ENCODE peak calls at places on chromosomes 12 and 14, in nine cellular contexts. K is pancreas, H is esophagus squamous epithelium, F is Panc1, W is body of pancreas, Y is GM12864, Z is lower lobe of right lung, S is A549, L is cardiac fibroblast. O is an unnamed sample.

GRCh38 chr12:20646239-20646827 is 48.8 kb upstream of the SLCO1C1 start:
- DNase-seq in F (no peak), L (peak), Y (no peak), Z (no peak), K (no peak), S (peak), W (no peak), H (no peak), O (peak)

GRCh38 chr12:20196767-20197166 is 171.6 kb upstream of the PDE3A start:
- DNase-seq in Z (no peak), Y (no peak), H (no peak), W (no peak), K (no peak), S (no peak), L (no peak), F (no peak), O (no peak)

GRCh38 chr12:12331244-12331771 is 18.7 kb downstream of the MANSC1 start:
- DNase-seq in S (no peak), K (no peak), F (no peak), Z (no peak), Y (no peak), L (no peak), W (no peak), H (no peak), O (no peak)

GRCh38 chr12:10779103-10779502 is 23.3 kb downstream of the TAS2R7 start:
- DNase-seq in S (no peak), L (no peak), H (no peak), Z (no peak), F (no peak), Y (no peak), K (no peak), W (no peak), O (no peak)

GRCh38 chr12:1592444-1593231 is 1.7 kb downstream of the FBXL14 start:
- DNase-seq in Z (peak), H (no peak), W (no peak), K (peak), F (no peak), L (peak), S (no peak), Y (no peak), O (peak)

GRCh38 chr14:99274346-99275221 is 2.6 kb upstream of the BCL11B start:
- DNase-seq in K (peak), W (peak), H (no peak), Y (no peak), F (no peak), Z (no peak), S (peak), L (peak), O (peak)

GRCh38 chr12:82862069-82862841 is 175.5 kb downstream of the TMTC2 start:
- DNase-seq in Z (no peak), S (no peak), Y (no peak), H (no peak), W (no peak), F (no peak), L (peak), K (no peak), O (no peak)

GRCh38 chr14:96162741-96163140 is 41.9 kb upstream of the BDKRB2 start:
- DNase-seq in S (no peak), H (no peak), Z (no peak), F (no peak), K (no peak), Y (no peak), W (no peak), L (peak), O (no peak)

GRCh38 chr12:110116623-110117022 is 7.5 kb upstream of the IFT81 start:
- DNase-seq in S (no peak), Z (no peak), K (no peak), L (no peak), H (no peak), W (no peak), F (no peak), Y (no peak), O (no peak)

GRCh38 chr14:92328664-92329255 is 5.8 kb downstream of the SLC24A4 start:
- DNase-seq in K (no peak), L (no peak), W (no peak), Z (no peak), Y (no peak), F (no peak), H (no peak), S (no peak), O (no peak)

GRCh38 chr12:48280572-48280971 is 70.1 kb downstream of the ZNF641 start:
- DNase-seq in W (no peak), H (no peak), Y (no peak), Z (no peak), S (no peak), K (no peak), L (no peak), F (no peak), O (no peak)
- H3K4me3 ChIP-seq in W (no peak), H (no peak), Y (no peak), Z (no peak), S (no peak), K (no peak), L (no peak), F (no peak), O (no peak)

GRCh38 chr14:79076428-79076827 is 906.3 kb downstream of the NRXN3 start:
- DNase-seq in L (no peak), S (no peak), W (no peak), Y (no peak), F (no peak), Z (no peak), H (no peak), K (no peak), O (no peak)

GRCh38 chr14:79080040-79080439 is 909.9 kb downstream of the NRXN3 start:
- DNase-seq in H (no peak), Z (no peak), W (no peak), K (no peak), S (no peak), Y (no peak), F (no peak), L (no peak), O (no peak)

GRCh38 chr14:79077096-79077495 is 906.9 kb downstream of the NRXN3 start:
- DNase-seq in Z (no peak), L (no peak), H (no peak), S (no peak), W (peak), F (no peak), Y (no peak), K (no peak), O (no peak)

GRCh38 chr14:79074501-79074900 is 904.3 kb downstream of the NRXN3 start:
- DNase-seq in H (no peak), K (no peak), F (no peak), Y (no peak), S (no peak), Z (no peak), L (no peak), W (no peak), O (no peak)
- TF ChIP-seq CTCF in H (no peak), K (no peak), F (no peak), Y (no peak), S (no peak), Z (no peak), L (no peak), W (no peak), O (no peak)

GRCh38 chr12:48890657-48891418 is 25.2 kb upstream of the RND1 start:
- DNase-seq in F (peak), Z (peak), H (no peak), L (peak), K (peak), W (peak), S (peak), Y (no peak), O (peak)
- H3K4me3 ChIP-seq in F (peak), Z (peak), H (no peak), L (peak), K (no peak), W (no peak), S (peak), Y (no peak), O (no peak)

GRCh38 chr12:50102186-50102585 is 1.6 kb upstream of the GPD1 start:
- DNase-seq in K (no peak), Z (no peak), F (no peak), L (no peak), W (no peak), Y (no peak), H (no peak), S (no peak), O (no peak)

GRCh38 chr12:50100561-50100960 is 3.2 kb upstream of the GPD1 start:
- DNase-seq in F (no peak), H (no peak), Z (no peak), S (no peak), L (no peak), W (no peak), K (no peak), Y (no peak), O (no peak)

GRCh38 chr12:50103351-50103750 is 457 bp upstream of the GPD1 start:
- DNase-seq in S (no peak), Y (no peak), L (no peak), H (no peak), K (no peak), W (no peak), Z (no peak), F (no peak), O (no peak)

GRCh38 chr12:50102648-50103309 is 1.0 kb upstream of the GPD1 start:
- DNase-seq in H (no peak), F (no peak), K (no peak), L (no peak), Y (no peak), W (no peak), Z (peak), S (no peak), O (peak)

DNA sequence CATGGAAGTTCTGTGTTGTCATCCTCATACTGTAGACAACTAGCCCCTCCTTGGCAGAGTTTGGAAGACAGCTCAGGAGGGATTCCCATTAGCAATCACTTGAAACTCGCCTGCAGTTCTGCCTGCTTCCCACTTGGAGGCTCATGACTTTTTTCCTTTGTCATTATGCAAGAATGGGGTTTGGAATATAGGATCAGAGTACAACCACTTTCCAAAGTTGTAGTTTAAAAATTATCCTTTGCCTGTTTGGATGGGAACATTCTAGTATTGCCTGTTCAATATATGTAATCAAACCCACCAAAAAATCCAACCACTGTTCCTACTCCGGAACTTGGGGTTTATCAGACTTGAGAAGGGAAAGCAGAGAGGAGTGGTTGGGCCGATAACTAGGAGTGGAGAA is 2.1 kb upstream of the GPD1 start:
- DNase-seq in Y (no peak), F (no peak), L (peak), S (peak), Z (no peak), W (no peak), K (no peak), H (no peak), O (no peak)
- TF ChIP-seq CTCF in Y (peak), F (peak), L (peak), S (peak), Z (peak), W (peak), K (peak), H (peak), O (no peak)

GRCh38 chr14:35213143-35213788 is 78.9 kb upstream of the PSMA6 start:
- DNase-seq in F (no peak), W (no peak), H (no peak), Y (no peak), L (no peak), K (no peak), Z (no peak), S (no peak), O (no peak)
- H3K4me3 ChIP-seq in F (no peak), W (no peak), H (no peak), Y (no peak), L (no peak), K (no peak), Z (no peak), S (no peak), O (no peak)

DNA sequence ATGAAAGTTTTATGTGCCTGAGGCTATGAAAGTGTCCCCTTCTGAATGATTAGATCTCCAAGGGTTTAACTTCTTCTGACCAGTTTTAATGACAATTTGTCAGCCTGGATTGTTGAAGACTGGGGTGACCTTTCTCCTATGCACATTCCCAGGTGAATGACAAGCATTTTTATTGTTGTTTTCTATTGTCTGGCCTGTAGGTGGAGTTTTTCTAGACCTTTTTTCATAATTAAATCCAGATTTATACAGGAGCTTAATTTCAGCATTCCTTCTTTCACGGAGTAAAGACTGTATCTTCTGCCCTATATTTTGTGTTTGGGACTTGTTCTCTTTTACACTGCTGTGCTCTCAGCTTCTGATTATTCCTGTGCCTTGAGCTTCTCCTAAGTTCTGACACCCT is 125.0 kb upstream of the FAR2 start:
- DNase-seq in K (no peak), F (no peak), W (no peak), H (no peak), S (no peak), Z (no peak), Y (no peak), L (no peak), O (no peak)
- TF ChIP-seq CTCF in K (no peak), F (peak), W (no peak), H (no peak), S (no peak), Z (no peak), Y (peak), L (peak), O (peak)

GRCh38 chr14:51929156-51929555 is 60.2 kb upstream of the RTRAF start:
- DNase-seq in Z (no peak), K (no peak), S (no peak), F (no peak), Y (no peak), H (no peak), L (peak), W (no peak), O (no peak)
- H3K4me3 ChIP-seq in Z (no peak), K (no peak), S (no peak), F (no peak), Y (no peak), H (no peak), L (no peak), W (no peak), O (no peak)

GRCh38 chr12:4900327-4900726 is 9.4 kb upstream of the KCNA1 start:
- DNase-seq in Y (no peak), S (peak), L (peak), K (no peak), Z (no peak), H (no peak), W (no peak), F (no peak), O (no peak)

GRCh38 chr12:4894019-4894418 is 15.7 kb upstream of the KCNA1 start:
- DNase-seq in W (no peak), H (no peak), S (no peak), K (no peak), Z (no peak), Y (no peak), L (no peak), F (no peak), O (no peak)

GRCh38 chr12:4899361-4899760 is 10.3 kb upstream of the KCNA1 start:
- DNase-seq in S (no peak), Y (no peak), W (no peak), F (no peak), L (no peak), Z (no peak), H (no peak), K (no peak), O (peak)
- TF ChIP-seq CTCF in S (no peak), Y (peak), W (no peak), F (peak), L (no peak), Z (no peak), H (no peak), K (no peak), O (no peak)

DNA sequence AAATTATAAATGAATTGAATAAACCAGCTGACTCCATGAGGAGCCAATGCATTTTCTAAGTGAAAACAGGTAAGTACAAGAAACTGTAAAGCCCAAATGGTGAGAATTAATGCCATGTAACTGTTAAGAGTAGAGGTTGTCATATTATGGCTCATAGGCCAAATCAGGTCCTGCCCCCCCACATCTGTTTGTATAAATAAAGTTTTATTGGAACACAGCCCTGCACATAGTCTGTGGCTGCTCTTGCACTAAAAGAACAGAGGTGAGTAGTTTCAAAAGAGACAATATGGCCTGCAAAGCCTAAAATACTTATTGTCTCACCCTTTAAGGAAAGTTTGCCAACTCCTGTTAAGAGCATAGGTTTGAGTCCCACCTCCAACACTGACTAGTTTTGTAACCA is 140.5 kb upstream of the SRRM4 start:
- DNase-seq in L (no peak), K (no peak), H (no peak), Z (no peak), Y (no peak), S (no peak), F (no peak), W (no peak), O (no peak)
- H3K4me3 ChIP-seq in L (no peak), K (no peak), H (no peak), Z (no peak), Y (no peak), S (no peak), F (no peak), W (no peak), O (no peak)

O was measured in GM12865.